ENCODE peak calls at places on chromosomes 3 and 15, in six cellular contexts. J, Q, X, Y, K and Z are unnamed samples.

GRCh38 chr3:49754536-49754935 is 30.8 kb upstream of the GMPPB start:
- DNase-seq in J (no peak), K (no peak), Y (no peak), X (no peak), Q (no peak), Z (no peak)

GRCh38 chr15:37100109-37100873 is at the start of gene MEIS2:
- DNase-seq in Y (peak), K (no peak), J (peak), Q (peak), X (peak), Z (peak)

GRCh38 chr15:86892774-86893449 is 813.2 kb downstream of the AGBL1 start:
- DNase-seq in Q (peak), X (no peak), J (no peak), K (no peak), Y (peak), Z (no peak)

GRCh38 chr3:44114142-44114541 is 127.5 kb upstream of the TOPAZ1 start:
- DNase-seq in K (no peak), J (no peak), Y (no peak), Q (no peak), X (peak), Z (peak)

GRCh38 chr15:77021803-77022381 is 27.0 kb downstream of the PSTPIP1 start:
- DNase-seq in X (no peak), J (no peak), Q (peak), Y (no peak), K (no peak), Z (no peak)

GRCh38 chr15:64443016-64443415 is 17.4 kb upstream of the ZNF609 start:
- DNase-seq in Q (peak), K (no peak), J (no peak), X (no peak), Y (no peak), Z (no peak)

GRCh38 chr3:46334911-46335478 is 18.9 kb upstream of the CCR2 start:
- DNase-seq in K (no peak), Q (peak), X (no peak), J (no peak), Y (peak), Z (no peak)

GRCh38 chr3:193240850-193241706 is at the start of gene PLAAT1:
- DNase-seq in Y (peak), Q (peak), J (peak), K (no peak), X (peak), Z (peak)

GRCh38 chr3:53821631-53822068 is 24.6 kb downstream of the CHDH start:
- DNase-seq in X (peak), J (no peak), K (no peak), Q (no peak), Y (peak), Z (peak)

GRCh38 chr3:14275962-14276909 is 97.6 kb downstream of the LSM3 start:
- DNase-seq in Y (no peak), K (no peak), X (no peak), Q (no peak), J (no peak), Z (no peak)

GRCh38 chr3:9501226-9501625 is 52.4 kb downstream of the LHFPL4 start:
- DNase-seq in J (no peak), K (no peak), Y (no peak), Q (peak), X (no peak), Z (no peak)

GRCh38 chr3:141127344-141128125 is 76.4 kb downstream of the SPSB4 start:
- DNase-seq in K (no peak), Y (no peak), J (no peak), X (no peak), Q (no peak), Z (no peak)

GRCh38 chr15:48144889-48145288 is 24.1 kb downstream of the SLC24A5 start:
- DNase-seq in Q (peak), K (no peak), Y (no peak), J (no peak), X (no peak), Z (peak)

GRCh38 chr3:43455233-43455632 is 166.6 kb downstream of the ANO10 start:
- DNase-seq in X (no peak), Y (peak), J (no peak), Q (peak), K (no peak), Z (no peak)

DNA sequence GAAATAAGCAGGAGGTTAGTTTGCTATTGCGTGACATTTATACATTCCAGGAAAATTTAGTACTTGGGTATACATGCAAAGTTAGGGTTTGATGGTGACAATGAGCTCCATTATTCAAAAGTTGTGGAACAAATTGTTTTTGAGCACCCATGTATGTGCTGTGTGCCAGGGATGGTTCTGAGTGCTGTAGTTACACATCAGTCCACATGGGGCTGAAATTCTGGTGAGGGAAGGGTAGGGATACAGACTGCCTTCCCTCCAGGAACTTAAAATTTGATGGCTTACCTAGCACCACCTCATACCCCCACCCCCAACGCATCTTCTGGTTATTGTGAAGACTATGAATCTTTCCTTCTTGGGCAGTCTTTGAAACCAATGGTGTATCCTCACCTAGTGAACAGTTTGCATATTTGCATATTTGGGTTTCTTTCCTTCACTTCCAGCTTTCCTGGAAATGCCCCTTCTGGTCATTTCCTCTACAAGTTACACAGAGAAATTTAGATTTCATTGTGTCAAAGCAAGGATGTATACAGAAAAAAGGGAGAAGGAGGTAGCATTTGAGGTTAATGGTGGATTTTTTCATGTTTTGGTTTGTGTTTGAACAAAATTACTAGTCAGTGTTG is 222.0 kb upstream of the IL12A start:
- DNase-seq in J (no peak), X (no peak), Y (peak), Q (no peak), K (no peak), Z (no peak)
- TF ChIP-seq CTCF in J (peak), X (peak), Y (peak), Q (peak), K (no peak), Z (no peak)

GRCh38 chr3:41863024-41863423 is 98.9 kb downstream of the ULK4 start:
- DNase-seq in Y (peak), K (no peak), Q (no peak), J (no peak), X (no peak), Z (no peak)
- TF ChIP-seq CTCF in Y (peak), K (no peak), Q (no peak), J (no peak), X (no peak), Z (no peak)

GRCh38 chr3:19229086-19229485 is 80.8 kb downstream of the KCNH8 start:
- DNase-seq in K (no peak), Y (no peak), J (no peak), X (no peak), Q (no peak), Z (no peak)
- TF ChIP-seq CTCF in K (no peak), Y (no peak), J (no peak), X (no peak), Q (no peak), Z (peak)

GRCh38 chr15:29437888-29438713 is 168.5 kb upstream of the NSMCE3 start:
- DNase-seq in Q (no peak), J (no peak), K (no peak), X (no peak), Y (no peak), Z (no peak)

GRCh38 chr15:29438714-29439076 is 169.1 kb upstream of the NSMCE3 start:
- DNase-seq in Y (peak), X (no peak), K (no peak), J (no peak), Q (no peak), Z (no peak)

GRCh38 chr15:29446480-29446879 is 176.9 kb upstream of the NSMCE3 start:
- DNase-seq in X (no peak), Y (no peak), K (no peak), J (no peak), Q (no peak), Z (no peak)

GRCh38 chr15:29440541-29440940 is 170.9 kb upstream of the NSMCE3 start:
- DNase-seq in Q (no peak), Y (no peak), X (no peak), K (no peak), J (no peak), Z (no peak)

DNA sequence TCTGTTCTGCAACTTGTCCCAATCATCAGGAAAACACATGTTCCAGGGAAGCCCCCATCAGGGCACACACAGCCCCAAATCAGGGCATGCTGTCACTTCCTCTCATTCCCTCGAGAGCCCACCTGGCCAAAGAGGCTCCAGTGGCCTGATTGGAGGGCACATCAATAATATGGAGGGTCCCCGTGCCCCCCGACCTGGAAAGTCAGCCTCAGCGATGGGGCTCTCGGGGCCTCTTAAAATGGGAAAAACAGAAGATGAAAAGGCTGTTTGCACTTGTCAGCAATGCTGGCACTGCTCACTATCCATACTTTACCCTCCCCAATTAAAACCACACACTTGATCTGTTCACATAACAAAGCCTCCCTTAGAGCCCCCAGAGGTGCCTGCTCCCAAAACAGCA is 172.9 kb upstream of the NSMCE3 start:
- DNase-seq in K (no peak), X (no peak), J (no peak), Y (no peak), Q (no peak), Z (no peak)
- TF ChIP-seq CTCF in K (no peak), X (no peak), J (no peak), Y (no peak), Q (no peak), Z (no peak)

DNA sequence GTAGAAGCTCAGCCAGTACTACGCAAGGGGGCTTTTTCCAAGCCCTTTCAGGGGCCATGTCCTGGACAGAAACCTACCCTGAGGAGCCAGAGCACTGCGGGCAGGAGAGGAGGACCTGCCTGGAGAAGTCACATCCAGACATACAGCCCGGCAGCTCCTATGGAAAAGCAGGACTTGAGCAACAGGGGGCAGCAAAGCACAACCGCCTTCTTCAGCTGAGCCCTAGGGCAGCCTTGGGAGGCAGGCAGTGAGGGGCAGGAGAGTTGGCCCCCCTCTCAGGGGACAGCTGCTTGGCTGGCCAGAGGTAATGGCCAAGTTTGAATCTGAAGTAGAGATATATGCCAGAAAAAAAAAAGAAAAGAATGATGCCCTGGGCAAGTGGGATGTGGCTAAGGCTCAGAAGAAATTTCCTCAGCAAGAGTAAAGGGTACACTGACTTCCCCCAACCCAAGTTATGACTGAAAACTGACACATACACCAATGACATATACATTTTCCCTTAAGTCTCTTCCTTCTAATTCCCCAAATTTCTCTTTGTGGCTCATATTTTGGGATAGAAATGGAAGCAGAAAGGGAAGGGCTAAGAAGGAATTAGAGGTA is 56.9 kb downstream of the CYP19A1 start:
- DNase-seq in Q (no peak), X (peak), J (no peak), Y (peak), K (no peak), Z (no peak)
- TF ChIP-seq CTCF in Q (peak), X (peak), J (peak), Y (peak), K (no peak), Z (peak)